ENCODE peak calls at places on chromosomes 5 and 9, in seven cellular contexts. H, N, R, W, I, K and D are unnamed samples. For H3K4me1, the result is how much of the 10 kb centered on the place peaks cover.

GRCh38 chr5:93883459-93883858 is 142.1 kb upstream of the POU5F2 start:
- DNase-seq in H (no peak), N (no peak), R (no peak), W (no peak), I (no peak), K (no peak), D (no peak)

GRCh38 chr9:37618817-37619216 is 26.4 kb upstream of the TOMM5 start:
- DNase-seq in H (no peak), N (no peak), R (no peak), W (no peak), I (no peak), K (peak), D (no peak)

GRCh38 chr5:175878544-175879438 is 7.4 kb downstream of the CPLX2 start:
- DNase-seq in H (no peak), N (no peak), R (no peak), W (no peak), I (no peak), K (no peak), D (no peak)

GRCh38 chr9:112443200-112443599 is 43.4 kb upstream of the KIAA1958 start:
- DNase-seq in H (no peak), N (no peak), R (no peak), W (no peak), I (no peak), K (peak), D (no peak)

GRCh38 chr9:136667217-136667939 is 4.7 kb downstream of the EGFL7 start:
- DNase-seq in H (no peak), N (no peak), R (no peak), W (no peak), I (no peak), K (no peak), D (no peak)

GRCh38 chr9:90921104-90921503 is 119.5 kb downstream of the SYK start:
- DNase-seq in H (no peak), N (no peak), R (peak), W (peak), I (peak), K (no peak), D (peak)

GRCh38 chr5:90949469-90950358 is 391.1 kb downstream of the ADGRV1 start:
- DNase-seq in H (no peak), N (no peak), R (no peak), W (no peak), I (no peak), K (no peak), D (no peak)

GRCh38 chr5:151037561-151038291 is 17.3 kb downstream of the GPX3 start:
- DNase-seq in H (no peak), N (no peak), R (no peak), W (no peak), I (no peak), K (peak), D (no peak)

GRCh38 chr5:110439280-110439679 is 287.2 kb downstream of the TMEM232 start:
- DNase-seq in H (no peak), N (no peak), R (no peak), W (no peak), I (no peak), K (no peak), D (no peak)

GRCh38 chr5:110440058-110440457 is 286.4 kb downstream of the TMEM232 start:
- DNase-seq in H (no peak), N (no peak), R (no peak), W (no peak), I (no peak), K (no peak), D (no peak)

GRCh38 chr5:110442856-110443255 is 283.6 kb downstream of the TMEM232 start:
- DNase-seq in H (no peak), N (no peak), R (no peak), W (no peak), I (no peak), K (no peak), D (no peak)

GRCh38 chr5:110435207-110435606 is 291.3 kb downstream of the TMEM232 start:
- DNase-seq in H (no peak), N (no peak), R (no peak), W (no peak), I (no peak), K (no peak), D (no peak)

GRCh38 chr5:110441035-110441434 is 285.4 kb downstream of the TMEM232 start:
- DNase-seq in H (no peak), N (no peak), R (no peak), W (no peak), I (no peak), K (peak), D (peak)
- TF ChIP-seq CTCF in H (peak), N (peak), R (no peak), W (no peak), I (no peak), K (peak), D (peak)

GRCh38 chr5:132427285-132428146 is 58.0 kb downstream of the SLC22A5 start:
- DNase-seq in H (no peak), N (peak), R (peak), W (peak), I (peak), K (no peak), D (no peak)
- H3K4me1 ChIP-seq in H (half or more), N (half or more), R (under half), W (half or more), I (half or more), K (half or more), D (under half)

DNA sequence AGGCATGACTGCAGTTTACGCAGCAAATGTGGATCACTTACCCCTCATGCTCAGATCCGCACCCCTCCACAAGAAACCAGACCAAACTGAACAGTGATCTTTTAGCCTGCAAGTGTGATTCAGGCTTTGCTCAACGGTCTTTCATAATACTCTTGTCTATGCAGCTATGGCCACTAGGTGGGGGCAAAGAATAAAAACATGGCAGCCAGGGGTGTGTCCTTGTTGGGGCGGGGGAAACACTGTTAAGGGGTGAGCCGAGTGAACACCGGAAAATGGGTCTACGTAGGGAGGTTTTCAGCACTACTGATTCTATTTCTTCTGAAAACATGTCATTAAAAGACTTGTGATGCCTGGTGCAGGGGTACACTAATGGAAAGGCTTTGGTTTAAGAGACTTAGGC is 49.8 kb upstream of the GPR151 start:
- DNase-seq in H (no peak), N (no peak), R (no peak), W (peak), I (peak), K (peak), D (peak)
- TF ChIP-seq CTCF in H (peak), N (peak), R (peak), W (peak), I (peak), K (peak), D (peak)

GRCh38 chr5:1351156-1351555 is 6.3 kb upstream of the CLPTM1L start:
- DNase-seq in H (no peak), N (no peak), R (no peak), W (no peak), I (no peak), K (no peak), D (no peak)

GRCh38 chr5:1348986-1349245 is 4.0 kb upstream of the CLPTM1L start:
- DNase-seq in H (no peak), N (no peak), R (no peak), W (no peak), I (no peak), K (no peak), D (no peak)

GRCh38 chr5:1347571-1347970 is 2.7 kb upstream of the CLPTM1L start:
- DNase-seq in H (no peak), N (no peak), R (no peak), W (no peak), I (no peak), K (no peak), D (no peak)

GRCh38 chr5:1346627-1347440 is 1.9 kb upstream of the CLPTM1L start:
- DNase-seq in H (no peak), N (no peak), R (no peak), W (no peak), I (no peak), K (no peak), D (no peak)

GRCh38 chr5:1349246-1349645 is 4.3 kb upstream of the CLPTM1L start:
- DNase-seq in H (no peak), N (no peak), R (no peak), W (no peak), I (no peak), K (no peak), D (peak)
- H3K4me1 ChIP-seq in H (under half), N (under half), R (under half), W (under half), I (under half), K (under half), D (under half)

GRCh38 chr5:136030252-136030651 is 1.5 kb downstream of the TGFBI start:
- DNase-seq in H (no peak), N (no peak), R (no peak), W (peak), I (no peak), K (no peak), D (no peak)

GRCh38 chr5:136030956-136031611 is 2.3 kb downstream of the TGFBI start:
- DNase-seq in H (peak), N (no peak), R (no peak), W (peak), I (no peak), K (no peak), D (no peak)

GRCh38 chr5:136028090-136028489 is 698 bp upstream of the TGFBI start:
- DNase-seq in H (no peak), N (peak), R (no peak), W (peak), I (no peak), K (no peak), D (no peak)

GRCh38 chr5:136027316-136027715 is 1.5 kb upstream of the TGFBI start:
- DNase-seq in H (no peak), N (no peak), R (no peak), W (peak), I (no peak), K (no peak), D (no peak)

DNA sequence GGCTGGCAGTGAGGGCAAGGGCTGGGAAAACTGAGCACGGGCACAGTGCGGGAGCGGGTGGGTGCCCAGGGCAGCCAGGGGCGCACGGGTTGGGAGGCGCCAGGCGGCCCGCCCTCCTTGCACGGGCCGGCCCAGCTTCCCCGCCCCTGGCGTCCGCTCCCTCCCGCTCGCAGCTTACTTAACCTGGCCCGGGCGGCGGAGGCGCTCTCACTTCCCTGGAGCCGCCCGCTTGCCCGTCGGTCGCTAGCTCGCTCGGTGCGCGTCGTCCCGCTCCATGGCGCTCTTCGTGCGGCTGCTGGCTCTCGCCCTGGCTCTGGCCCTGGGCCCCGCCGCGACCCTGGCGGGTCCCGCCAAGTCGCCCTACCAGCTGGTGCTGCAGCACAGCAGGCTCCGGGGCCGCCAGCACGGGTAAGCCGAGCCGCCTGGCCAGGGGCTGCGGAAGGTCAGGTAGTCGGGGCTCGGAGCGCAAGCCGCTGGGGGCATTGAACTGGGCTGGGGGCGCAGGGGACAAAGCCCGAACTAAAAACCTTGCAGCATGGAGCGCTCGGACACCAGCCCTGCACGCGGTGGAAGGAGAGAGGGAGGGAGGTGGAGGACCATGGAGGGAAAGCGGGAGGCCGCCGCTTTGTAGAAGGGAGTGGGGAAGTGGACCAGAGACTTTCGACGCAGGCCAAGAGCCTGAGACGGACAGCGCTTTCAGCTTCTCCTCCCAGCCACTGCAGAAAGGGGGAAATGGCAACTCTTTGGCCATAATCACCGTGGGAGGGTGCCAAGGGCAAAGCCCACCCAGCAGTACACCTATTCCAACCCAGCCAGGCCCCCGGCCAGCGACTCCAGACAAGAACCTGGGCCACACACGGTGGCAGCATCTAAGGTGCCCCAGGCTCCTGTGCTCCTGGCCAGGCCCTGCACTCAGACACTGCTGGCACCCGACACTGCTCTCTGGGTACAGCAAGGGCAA is at the start of gene TGFBI:
- DNase-seq in H (no peak), N (peak), R (peak), W (peak), I (peak), K (peak), D (no peak)
- TF ChIP-seq CTCF in H (no peak), N (no peak), R (peak), W (no peak), I (no peak), K (peak), D (no peak)

DNA sequence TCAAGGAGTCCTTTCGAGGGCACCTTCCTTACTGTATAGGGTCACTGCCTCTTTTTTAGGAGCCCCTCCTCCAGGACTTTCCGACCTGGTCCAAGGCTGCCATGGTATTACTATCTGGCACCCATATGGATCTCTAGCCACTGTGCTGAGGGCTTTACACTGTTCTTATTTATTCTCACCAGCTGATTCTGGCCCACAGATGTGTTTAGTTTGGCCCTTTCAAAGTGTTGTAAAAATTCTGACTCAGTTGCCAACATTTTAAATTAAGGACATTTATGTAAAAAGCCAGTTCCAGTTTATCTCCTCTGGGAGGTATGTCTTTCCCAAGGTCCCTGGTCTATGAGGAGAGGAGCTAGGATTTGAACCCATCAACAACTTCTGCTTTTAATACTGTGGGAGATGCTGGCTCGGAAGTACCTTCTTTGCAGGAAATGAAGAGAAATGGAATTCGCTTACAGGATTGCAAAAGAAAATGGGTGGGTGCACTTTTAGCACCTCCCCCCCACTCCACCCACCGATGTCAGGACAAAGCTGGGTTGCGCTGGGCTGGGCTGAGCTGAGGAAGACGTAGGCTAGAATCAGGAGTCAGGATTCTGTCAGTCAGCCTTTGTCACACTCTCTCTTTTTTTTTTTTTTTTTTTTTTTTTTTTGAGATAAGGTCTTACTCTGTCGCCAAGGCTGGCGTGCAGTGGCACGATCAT is 7.8 kb downstream of the JADE2 start:
- DNase-seq in H (no peak), N (no peak), R (peak), W (peak), I (no peak), K (no peak), D (no peak)
- H3K4me1 ChIP-seq in H (under half), N (under half), R (under half), W (half or more), I (under half), K (under half), D (under half)

DNA sequence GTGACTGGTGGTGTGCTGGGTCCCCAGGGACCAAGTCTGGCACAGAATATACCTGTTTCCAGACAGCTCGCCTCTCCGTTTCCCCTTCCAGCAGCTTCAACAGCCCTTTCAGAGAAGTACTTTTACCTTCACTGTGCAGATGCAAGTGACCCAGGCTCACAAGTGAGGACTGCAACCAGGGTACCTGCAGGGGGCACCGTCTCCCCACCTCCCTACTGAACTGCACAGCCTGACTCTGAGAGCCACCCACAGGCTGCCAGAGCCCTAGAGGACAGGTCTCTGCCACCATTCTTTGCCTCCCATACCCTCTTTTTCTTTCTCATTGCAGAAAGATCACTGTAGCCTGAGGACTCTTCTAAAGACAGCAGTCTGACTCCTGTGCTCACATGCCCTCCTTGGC is 15.4 kb downstream of the IL9 start:
- DNase-seq in H (no peak), N (no peak), R (no peak), W (peak), I (peak), K (no peak), D (no peak)
- TF ChIP-seq CTCF in H (peak), N (peak), R (no peak), W (no peak), I (no peak), K (peak), D (peak)